ENCODE peak calls at places on chromosomes 2 and 18, in seven cellular contexts. B, G, E, J, W, I and V are unnamed samples.

GRCh38 chr18:62420513-62421209 is 95.6 kb downstream of the TNFRSF11A start:
- DNase-seq in B (no peak), G (no peak), E (peak; percentile 74), J (peak; percentile 75), W (no peak), I (no peak), V (peak; percentile 67)

GRCh38 chr2:145864501-145864900 is 1344.6 kb upstream of the ZEB2 start:
- DNase-seq in B (no peak), G (no peak), E (no peak), J (peak; percentile 64), W (no peak), I (no peak), V (no peak)

GRCh38 chr2:130727286-130727924 is 1.5 kb upstream of the GPR148 start:
- DNase-seq in B (peak; percentile 96), G (peak; percentile 90), E (peak; percentile 64), J (peak; percentile 65), W (peak; percentile 88), I (peak; percentile 92), V (peak; percentile 85)

GRCh38 chr18:32315881-32316280 is 126.0 kb downstream of the MEP1B start:
- DNase-seq in B (no peak), G (no peak), E (peak; percentile 48), J (peak; percentile 58), W (no peak), I (no peak), V (no peak)

GRCh38 chr2:107534926-107535325 is 291.8 kb upstream of the RGPD4 start:
- DNase-seq in B (no peak), G (no peak), E (no peak), J (no peak), W (no peak), I (no peak), V (no peak)

GRCh38 chr2:63842149-63843061 is 709 bp downstream of the UGP2 start:
- DNase-seq in B (no peak), G (peak; percentile 77), E (peak; percentile 65), J (peak; percentile 63), W (peak; percentile 66), I (peak; percentile 76), V (no peak)

GRCh38 chr2:1717129-1717528 is 27.2 kb downstream of the PXDN start:
- DNase-seq in B (peak; percentile 28), G (no peak), E (peak; percentile 79), J (peak; percentile 87), W (no peak), I (no peak), V (no peak)

GRCh38 chr2:217521820-217522219 is 481.0 kb downstream of the TNS1 start:
- DNase-seq in B (no peak), G (no peak), E (no peak), J (no peak), W (no peak), I (no peak), V (no peak)

GRCh38 chr18:26471826-26472225 is 76.5 kb downstream of the KCTD1 start:
- DNase-seq in B (no peak), G (no peak), E (no peak), J (no peak), W (no peak), I (no peak), V (no peak)

GRCh38 chr2:73838889-73839539 is 10.3 kb downstream of the STAMBP start:
- DNase-seq in B (no peak), G (no peak), E (peak; percentile 64), J (no peak), W (no peak), I (no peak), V (no peak)

GRCh38 chr2:207471261-207471660 is 58.5 kb upstream of the CREB1 start:
- DNase-seq in B (no peak), G (no peak), E (no peak), J (no peak), W (no peak), I (no peak), V (no peak)

GRCh38 chr2:112884869-112885502 is 26.0 kb upstream of the IL37 start:
- DNase-seq in B (peak; percentile 92), G (no peak), E (no peak), J (peak; percentile 49), W (no peak), I (no peak), V (peak; percentile 64)

GRCh38 chr2:226466589-226466988 is 333.0 kb downstream of the IRS1 start:
- DNase-seq in B (no peak), G (no peak), E (peak; percentile 26), J (no peak), W (no peak), I (no peak), V (no peak)
- H3K36me3 ChIP-seq in B (no peaks in the 10 kb centered on the region), G (no peaks in the 10 kb centered on the region), E (no peaks in the 10 kb centered on the region), J (no peaks in the 10 kb centered on the region), W (no peaks in the 10 kb centered on the region), I (no peaks in the 10 kb centered on the region), V (no peaks in the 10 kb centered on the region)

DNA sequence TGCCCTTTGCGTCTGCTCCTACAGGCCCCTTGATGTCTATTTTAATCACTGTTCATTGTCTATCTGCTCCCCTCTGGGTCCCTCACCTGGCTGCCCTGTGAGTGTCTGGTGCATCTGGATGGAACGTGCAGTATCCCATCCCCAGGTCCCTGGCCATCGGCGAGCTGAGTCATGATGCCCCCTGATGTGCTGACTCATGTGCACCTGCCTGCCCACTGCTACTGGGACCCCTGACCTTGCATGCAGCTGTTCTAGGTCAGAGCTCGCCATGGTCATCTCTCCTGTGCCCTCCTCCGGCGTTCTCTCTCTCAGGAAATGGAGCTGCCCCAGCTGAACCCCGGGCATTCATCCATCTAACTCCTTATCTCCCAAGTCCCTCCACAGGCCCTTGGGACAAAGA is 516.2 kb upstream of the HS6ST1 start:
- DNase-seq in B (no peak), G (no peak), E (no peak), J (no peak), W (no peak), I (no peak), V (no peak)
- H3K36me3 ChIP-seq in B (no peaks in the 10 kb centered on the region), G (no peaks in the 10 kb centered on the region), E (no peaks in the 10 kb centered on the region), J (no peaks in the 10 kb centered on the region), W (no peaks in the 10 kb centered on the region), I (no peaks in the 10 kb centered on the region), V (no peaks in the 10 kb centered on the region)

GRCh38 chr2:84038866-84039265 is 420.2 kb downstream of the SUCLG1 start:
- DNase-seq in B (no peak), G (no peak), E (no peak), J (no peak), W (no peak), I (no peak), V (no peak)
- H3K36me3 ChIP-seq in B (no peaks in the 10 kb centered on the region), G (no peaks in the 10 kb centered on the region), E (no peaks in the 10 kb centered on the region), J (no peaks in the 10 kb centered on the region), W (no peaks in the 10 kb centered on the region), I (no peaks in the 10 kb centered on the region), V (no peaks in the 10 kb centered on the region)

DNA sequence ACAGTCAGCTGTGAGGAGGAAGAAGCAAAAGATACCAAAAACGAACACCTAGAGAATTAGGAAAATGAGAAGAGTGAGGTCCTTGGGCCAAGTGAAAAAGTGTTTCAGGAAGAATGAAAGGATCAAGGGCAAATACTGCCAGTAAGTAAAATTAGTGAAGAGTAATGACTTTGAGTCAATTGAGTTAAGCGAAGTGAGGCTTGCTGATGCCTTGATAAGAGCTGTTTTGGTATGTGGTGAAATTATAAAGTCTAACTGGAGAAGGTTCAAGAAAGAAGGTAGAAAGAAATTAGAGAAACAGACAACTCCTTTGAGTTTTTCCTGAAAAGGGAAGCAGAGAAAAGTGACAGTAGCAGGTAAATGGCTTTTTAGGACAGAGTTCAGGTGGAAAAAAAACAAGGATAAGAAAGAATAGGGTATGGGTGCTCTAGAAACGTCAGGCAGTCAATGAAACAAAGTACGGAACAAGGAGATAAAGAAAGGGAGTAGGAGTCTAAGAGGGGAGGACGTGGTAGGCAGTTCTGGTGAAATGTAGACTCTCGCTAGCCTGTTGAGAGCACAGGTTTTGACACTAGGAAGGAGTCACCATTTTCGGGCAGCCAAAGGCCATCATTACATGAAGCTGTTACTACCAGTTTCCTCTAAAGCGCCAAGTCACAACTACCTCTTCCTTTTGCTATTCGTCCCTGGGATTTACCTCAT is 42.9 kb downstream of the SMC6 start:
- DNase-seq in B (no peak), G (no peak), E (no peak), J (no peak), W (no peak), I (no peak), V (no peak)
- H3K36me3 ChIP-seq in B (peaks cover 16% of the 10 kb centered on the region), G (peaks cover 31% of the 10 kb centered on the region), E (peaks cover 3% of the 10 kb centered on the region), J (peaks cover 6% of the 10 kb centered on the region), W (peaks cover 75% of the 10 kb centered on the region), I (peaks cover 13% of the 10 kb centered on the region), V (peaks cover 35% of the 10 kb centered on the region)

GRCh38 chr2:233290446-233290845 is 17.2 kb upstream of the SAG start:
- DNase-seq in B (no peak), G (no peak), E (no peak), J (no peak), W (no peak), I (no peak), V (no peak)

GRCh38 chr2:233287871-233288270 is 19.7 kb upstream of the SAG start:
- DNase-seq in B (no peak), G (no peak), E (no peak), J (no peak), W (no peak), I (no peak), V (no peak)

GRCh38 chr2:233288663-233289062 is 19.0 kb upstream of the SAG start:
- DNase-seq in B (no peak), G (no peak), E (no peak), J (no peak), W (no peak), I (no peak), V (no peak)

GRCh38 chr2:233285921-233286320 is 21.7 kb upstream of the SAG start:
- DNase-seq in B (no peak), G (no peak), E (peak; percentile 67), J (peak; percentile 7), W (no peak), I (no peak), V (no peak)

GRCh38 chr2:233289590-233290424 is 17.8 kb upstream of the SAG start:
- DNase-seq in B (no peak), G (no peak), E (no peak), J (no peak), W (no peak), I (no peak), V (no peak)
- H3K36me3 ChIP-seq in B (peaks cover 60% of the 10 kb centered on the region), G (peaks cover 83% of the 10 kb centered on the region), E (peaks cover 23% of the 10 kb centered on the region), J (peaks cover 37% of the 10 kb centered on the region), W (peaks cover 95% of the 10 kb centered on the region), I (peaks cover 70% of the 10 kb centered on the region), V (peaks cover 77% of the 10 kb centered on the region)

DNA sequence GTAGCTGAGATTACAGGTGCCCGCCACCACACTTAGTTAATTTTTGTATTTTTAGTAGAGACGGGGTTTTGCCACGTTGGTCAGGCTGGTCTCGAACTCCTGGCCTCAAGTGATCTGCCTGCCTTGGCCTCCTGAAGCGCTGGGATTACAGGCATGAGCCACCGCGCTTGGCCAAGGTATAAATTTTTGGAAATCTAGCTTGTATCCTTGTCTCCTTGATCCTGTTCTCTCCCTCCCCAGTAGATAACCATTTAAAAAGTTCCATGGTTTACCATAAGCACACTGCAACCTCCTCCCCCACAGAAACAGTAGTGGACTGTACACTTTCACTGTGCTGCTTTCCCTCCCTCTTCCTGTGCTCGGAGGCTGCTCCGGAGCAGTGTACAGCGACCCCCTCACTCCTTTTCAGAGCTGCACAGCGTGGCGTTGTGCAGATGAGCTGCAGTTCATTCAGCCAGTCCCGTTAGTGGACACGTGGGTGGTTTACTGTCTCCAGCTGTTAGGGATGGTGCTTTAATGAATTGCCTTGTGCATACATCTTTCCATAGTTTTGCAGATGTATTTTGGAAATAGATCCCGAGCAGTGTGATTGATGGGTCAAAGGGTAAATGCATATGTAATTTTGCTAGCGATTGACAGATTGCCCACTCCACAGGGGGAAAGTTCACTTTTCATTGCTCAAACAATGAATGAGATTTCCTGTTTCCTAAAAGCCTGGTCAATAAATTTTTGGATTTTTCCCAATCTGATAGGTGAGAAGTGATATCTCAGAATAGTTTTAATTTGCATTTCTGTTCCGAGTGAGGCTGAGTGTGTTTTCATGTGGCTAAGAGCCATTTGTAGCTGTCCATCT is 14.8 kb downstream of the ASB1 start:
- DNase-seq in B (no peak), G (no peak), E (peak; percentile 44), J (no peak), W (no peak), I (no peak), V (no peak)
- H3K36me3 ChIP-seq in B (peaks cover 17% of the 10 kb centered on the region), G (peaks cover 23% of the 10 kb centered on the region), E (peaks cover 14% of the 10 kb centered on the region), J (peaks cover 24% of the 10 kb centered on the region), W (peaks cover 33% of the 10 kb centered on the region), I (peaks cover 21% of the 10 kb centered on the region), V (peaks cover 3% of the 10 kb centered on the region)